ENCODE peak calls at places on chromosomes 16 and 17, in four cellular contexts. One of them, this sample, is unnamed.

GRCh38 chr16:56048425-56049100 is 142.7 kb upstream of the GNAO1 start:
- DNase-seq in SK-N-SH: no peak
- DNase-seq in H1: no peak
- DNase-seq in GM12878: peak
- DNase-seq in this sample: no peak

GRCh38 chr16:73319747-73320146 is 271.8 kb upstream of the ZFHX3 start:
- DNase-seq in SK-N-SH: peak
- DNase-seq in H1: no peak
- DNase-seq in GM12878: no peak
- DNase-seq in this sample: no peak

GRCh38 chr16:57283214-57283955 is 1.1 kb downstream of the PLLP start:
- DNase-seq in SK-N-SH: no peak
- DNase-seq in H1: no peak
- DNase-seq in GM12878: no peak
- DNase-seq in this sample: no peak

GRCh38 chr16:69822174-69822935 is 60.2 kb downstream of the WWP2 start:
- DNase-seq in SK-N-SH: no peak
- DNase-seq in H1: no peak
- DNase-seq in GM12878: no peak
- DNase-seq in this sample: no peak

GRCh38 chr17:74457146-74457819 is 9.2 kb upstream of the CD300A start:
- DNase-seq in SK-N-SH: peak
- DNase-seq in H1: peak
- DNase-seq in GM12878: no peak
- DNase-seq in this sample: peak

GRCh38 chr16:17578921-17579876 is 108.4 kb upstream of the XYLT1 start:
- DNase-seq in SK-N-SH: peak
- DNase-seq in H1: peak
- DNase-seq in GM12878: peak
- DNase-seq in this sample: peak

GRCh38 chr16:86961133-86961720 is 356.0 kb downstream of the C16orf95 start:
- DNase-seq in SK-N-SH: no peak
- DNase-seq in H1: no peak
- DNase-seq in GM12878: no peak
- DNase-seq in this sample: no peak

GRCh38 chr17:3015890-3016289 is 47.5 kb downstream of the OR1D5 start:
- DNase-seq in SK-N-SH: no peak
- DNase-seq in H1: no peak
- DNase-seq in GM12878: no peak
- DNase-seq in this sample: no peak

GRCh38 chr16:87613961-87614360 is 11.7 kb downstream of the JPH3 start:
- DNase-seq in SK-N-SH: no peak
- DNase-seq in H1: no peak
- DNase-seq in GM12878: no peak
- DNase-seq in this sample: no peak

GRCh38 chr17:8807070-8807550 is 7.9 kb upstream of the MFSD6L start:
- DNase-seq in SK-N-SH: no peak
- DNase-seq in H1: peak
- DNase-seq in GM12878: peak
- DNase-seq in this sample: peak
- TF ChIP-seq NRF1 in SK-N-SH: no peak
- TF ChIP-seq NRF1 in H1: no peak
- TF ChIP-seq NRF1 in GM12878: no peak
- TF ChIP-seq NRF1 in this sample: no peak

GRCh38 chr17:57784226-57784895 is 39.3 kb upstream of the CCDC182 start:
- DNase-seq in SK-N-SH: no peak
- DNase-seq in H1: no peak
- DNase-seq in GM12878: no peak
- DNase-seq in this sample: no peak
- TF ChIP-seq NRF1 in SK-N-SH: no peak
- TF ChIP-seq NRF1 in H1: no peak
- TF ChIP-seq NRF1 in GM12878: no peak
- TF ChIP-seq NRF1 in this sample: no peak

DNA sequence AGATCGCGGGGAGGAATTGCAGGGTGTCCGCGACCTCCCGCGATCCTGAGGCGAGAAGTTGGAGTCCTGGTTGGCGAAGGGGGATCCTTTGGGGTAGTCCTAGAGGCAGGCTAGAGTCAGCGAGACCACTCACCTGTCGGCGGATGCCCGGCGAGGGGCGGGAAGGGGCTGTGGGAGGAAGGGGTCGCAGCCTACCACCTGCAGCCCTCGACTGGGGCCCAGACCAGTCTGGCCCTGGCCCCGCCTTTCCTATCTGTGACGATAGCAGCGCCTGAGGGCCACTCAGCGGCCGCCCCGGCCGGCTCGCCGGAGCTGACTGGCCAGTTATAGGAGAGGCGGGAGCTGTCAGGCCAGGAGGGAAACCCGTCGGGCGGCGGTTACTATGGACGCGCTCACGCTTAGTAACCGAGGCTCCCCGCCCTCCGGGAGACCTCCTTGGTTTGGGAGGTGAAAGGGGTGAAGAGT is at the start of gene TEKT3:
- DNase-seq in SK-N-SH: peak
- DNase-seq in H1: peak
- DNase-seq in GM12878: no peak
- DNase-seq in this sample: peak
- TF ChIP-seq NRF1 in SK-N-SH: no peak
- TF ChIP-seq NRF1 in H1: no peak
- TF ChIP-seq NRF1 in GM12878: no peak
- TF ChIP-seq NRF1 in this sample: no peak

GRCh38 chr16:81621496-81621895 is 157.6 kb upstream of the PLCG2 start:
- DNase-seq in SK-N-SH: no peak
- DNase-seq in H1: no peak
- DNase-seq in GM12878: no peak
- DNase-seq in this sample: no peak

GRCh38 chr16:81624718-81625543 is 154.2 kb upstream of the PLCG2 start:
- DNase-seq in SK-N-SH: no peak
- DNase-seq in H1: no peak
- DNase-seq in GM12878: no peak
- DNase-seq in this sample: peak

GRCh38 chr16:81625544-81626152 is 153.4 kb upstream of the PLCG2 start:
- DNase-seq in SK-N-SH: no peak
- DNase-seq in H1: no peak
- DNase-seq in GM12878: no peak
- DNase-seq in this sample: peak

GRCh38 chr16:81626181-81626674 is 152.9 kb upstream of the PLCG2 start:
- DNase-seq in SK-N-SH: no peak
- DNase-seq in H1: no peak
- DNase-seq in GM12878: no peak
- DNase-seq in this sample: no peak

DNA sequence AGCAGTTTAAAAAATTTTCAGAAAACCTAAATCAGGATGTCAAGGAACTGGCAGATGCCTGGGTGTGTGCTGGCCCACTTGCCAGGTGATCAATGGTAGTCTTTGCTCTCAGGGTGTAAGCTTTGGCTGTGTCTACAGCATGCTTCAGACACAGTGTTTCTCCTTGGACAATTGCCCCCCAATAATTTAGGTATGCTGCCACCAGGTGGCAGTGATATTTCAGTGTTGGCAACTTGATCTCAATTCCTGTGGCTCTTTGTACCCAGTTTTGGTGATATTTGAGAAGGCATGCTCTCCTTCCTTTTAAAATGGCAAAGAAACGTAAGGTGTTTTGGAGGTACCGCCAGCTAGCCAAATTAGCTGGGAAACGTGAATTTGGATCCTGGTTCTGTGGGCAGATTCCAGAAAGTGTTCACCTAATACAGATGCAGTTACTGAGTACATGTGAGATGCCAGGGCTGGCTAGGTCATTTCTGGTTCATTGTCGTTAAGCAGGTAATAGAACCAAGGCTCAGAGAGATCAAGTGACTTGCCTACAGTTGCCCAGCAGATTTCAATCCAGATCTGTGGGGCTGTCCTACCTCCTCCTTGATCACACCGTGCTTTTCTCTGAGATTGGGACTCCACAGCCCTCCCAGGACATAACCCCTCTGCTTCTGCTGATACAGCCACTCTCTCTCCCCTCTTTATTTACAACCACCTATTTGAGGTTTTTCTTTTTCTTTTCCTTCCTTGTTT is 155.6 kb upstream of the PLCG2 start:
- DNase-seq in SK-N-SH: peak
- DNase-seq in H1: no peak
- DNase-seq in GM12878: peak
- DNase-seq in this sample: peak
- TF ChIP-seq NRF1 in SK-N-SH: no peak
- TF ChIP-seq NRF1 in H1: no peak
- TF ChIP-seq NRF1 in GM12878: no peak
- TF ChIP-seq NRF1 in this sample: no peak

GRCh38 chr17:68319420-68320162 is 28.3 kb downstream of the ARSG start:
- DNase-seq in SK-N-SH: no peak
- DNase-seq in H1: no peak
- DNase-seq in GM12878: peak
- DNase-seq in this sample: no peak

GRCh38 chr17:68315930-68316329 is 24.6 kb downstream of the ARSG start:
- DNase-seq in SK-N-SH: no peak
- DNase-seq in H1: no peak
- DNase-seq in GM12878: no peak
- DNase-seq in this sample: no peak

GRCh38 chr17:68317458-68317857 is 26.2 kb downstream of the ARSG start:
- DNase-seq in SK-N-SH: no peak
- DNase-seq in H1: no peak
- DNase-seq in GM12878: no peak
- DNase-seq in this sample: no peak

GRCh38 chr17:68318103-68318991 is 27.1 kb downstream of the ARSG start:
- DNase-seq in SK-N-SH: no peak
- DNase-seq in H1: no peak
- DNase-seq in GM12878: no peak
- DNase-seq in this sample: no peak

DNA sequence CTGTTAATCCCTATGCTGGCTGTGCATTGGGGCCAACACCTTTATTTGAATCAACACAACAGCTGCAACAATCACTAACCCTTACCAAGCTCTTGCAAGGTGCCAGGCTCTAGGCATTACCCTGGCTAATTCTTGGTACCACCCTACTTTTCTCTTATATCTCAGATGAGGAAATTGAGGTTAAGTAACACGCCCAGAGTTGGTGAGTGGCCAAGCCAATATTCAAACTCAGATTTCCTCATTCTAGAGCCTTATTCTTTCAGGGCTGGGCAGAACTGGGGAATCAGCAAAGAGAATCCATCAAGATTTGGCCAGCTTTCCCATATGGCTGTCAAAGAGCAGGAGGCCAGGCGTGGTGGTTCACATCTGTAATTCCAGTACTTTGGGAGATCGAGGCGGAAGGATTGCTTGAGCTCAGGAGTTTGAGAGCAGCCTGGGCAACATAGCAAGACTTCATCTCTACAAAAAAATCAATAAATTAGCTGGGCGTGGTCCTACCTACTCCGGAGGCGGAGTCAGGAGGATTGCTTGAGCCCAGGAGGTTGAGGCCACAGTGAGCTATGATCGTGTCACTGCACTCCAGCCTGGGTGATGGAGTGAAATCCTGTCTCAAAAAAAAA is 23.7 kb downstream of the ARSG start:
- DNase-seq in SK-N-SH: no peak
- DNase-seq in H1: no peak
- DNase-seq in GM12878: no peak
- DNase-seq in this sample: no peak
- TF ChIP-seq NRF1 in SK-N-SH: no peak
- TF ChIP-seq NRF1 in H1: no peak
- TF ChIP-seq NRF1 in GM12878: no peak
- TF ChIP-seq NRF1 in this sample: no peak

GRCh38 chr17:48102700-48103378 is 1.6 kb upstream of the CBX1 start:
- DNase-seq in SK-N-SH: no peak
- DNase-seq in H1: no peak
- DNase-seq in GM12878: no peak
- DNase-seq in this sample: no peak
- TF ChIP-seq NRF1 in SK-N-SH: no peak
- TF ChIP-seq NRF1 in H1: no peak
- TF ChIP-seq NRF1 in GM12878: no peak
- TF ChIP-seq NRF1 in this sample: no peak

GRCh38 chr17:7156342-7156940 is 22.7 kb downstream of the ASGR1 start:
- DNase-seq in SK-N-SH: no peak
- DNase-seq in H1: no peak
- DNase-seq in GM12878: no peak
- DNase-seq in this sample: peak
- TF ChIP-seq NRF1 in SK-N-SH: no peak
- TF ChIP-seq NRF1 in H1: no peak
- TF ChIP-seq NRF1 in GM12878: no peak
- TF ChIP-seq NRF1 in this sample: no peak

GRCh38 chr16:67561824-67562525 is 351 bp upstream of the CTCF start:
- DNase-seq in SK-N-SH: peak
- DNase-seq in H1: peak
- DNase-seq in GM12878: peak
- DNase-seq in this sample: peak
- TF ChIP-seq NRF1 in SK-N-SH: no peak
- TF ChIP-seq NRF1 in H1: no peak
- TF ChIP-seq NRF1 in GM12878: no peak
- TF ChIP-seq NRF1 in this sample: no peak

GRCh38 chr17:76145231-76146052 is 4.4 kb upstream of the FOXJ1 start:
- DNase-seq in SK-N-SH: no peak
- DNase-seq in H1: no peak
- DNase-seq in GM12878: peak
- DNase-seq in this sample: no peak
- TF ChIP-seq NRF1 in SK-N-SH: no peak
- TF ChIP-seq NRF1 in H1: no peak
- TF ChIP-seq NRF1 in GM12878: no peak
- TF ChIP-seq NRF1 in this sample: no peak